ENCODE peak calls at places on chromosomes 11 and 22, in seven cellular contexts. N is SK-N-SH, Z is endodermal cell, S is kidney, W is neuronal stem cell, C is uterus, P is HCT116. O is an unnamed sample. For H3K36me3, the result is how much of the 10 kb centered on the place peaks cover.

GRCh38 chr11:11622772-11623531 is 1.1 kb upstream of the GALNT18 start:
- DNase-seq in S (no peak), P (no peak), N (peak), C (no peak), Z (no peak), W (no peak), O (no peak)

GRCh38 chr22:42863349-42863911 is 6.4 kb upstream of the ARFGAP3 start:
- DNase-seq in P (peak), Z (no peak), W (no peak), C (no peak), N (no peak), S (no peak), O (no peak)

GRCh38 chr11:62139526-62140301 is 15.9 kb downstream of the INCENP start:
- DNase-seq in W (no peak), P (no peak), C (no peak), Z (peak), N (peak), S (no peak), O (no peak)

GRCh38 chr11:122743949-122744876 is 88.7 kb downstream of the UBASH3B start:
- DNase-seq in C (no peak), S (no peak), N (no peak), P (no peak), Z (peak), W (no peak), O (peak)

GRCh38 chr11:26712497-26712896 is 9.4 kb downstream of the SLC5A12 start:
- DNase-seq in W (no peak), N (no peak), C (no peak), S (no peak), P (no peak), Z (no peak), O (no peak)

GRCh38 chr11:130964393-130964792 is 48.1 kb upstream of the SNX19 start:
- DNase-seq in C (no peak), P (no peak), W (no peak), S (peak), N (no peak), Z (no peak), O (no peak)

GRCh38 chr11:72812604-72812967 is 1.6 kb upstream of the ATG16L2 start:
- DNase-seq in S (no peak), W (no peak), P (no peak), Z (peak), N (no peak), C (no peak), O (peak)

GRCh38 chr11:73623651-73624050 is 22.7 kb upstream of the PLEKHB1 start:
- DNase-seq in C (no peak), N (no peak), W (no peak), S (no peak), P (no peak), Z (no peak), O (no peak)

GRCh38 chr11:68215087-68215445 is 2.0 kb upstream of the KMT5B start:
- DNase-seq in P (no peak), S (no peak), N (peak), Z (peak), W (no peak), C (no peak), O (no peak)

GRCh38 chr22:29268511-29269229 is 602 bp downstream of the EWSR1 start:
- DNase-seq in N (peak), W (peak), C (peak), Z (peak), S (peak), P (peak), O (peak)

GRCh38 chr22:29269230-29269604 is 1.1 kb downstream of the EWSR1 start:
- DNase-seq in W (no peak), Z (no peak), S (no peak), N (no peak), P (no peak), C (no peak), O (no peak)

GRCh38 chr22:29267462-29267857 is 321 bp downstream of the RHBDD3 start:
- DNase-seq in W (no peak), P (no peak), N (no peak), S (no peak), Z (no peak), C (no peak), O (no peak)

GRCh38 chr22:29266564-29267461 is 968 bp downstream of the RHBDD3 start:
- DNase-seq in Z (peak), N (peak), S (no peak), C (no peak), W (no peak), P (no peak), O (no peak)

DNA sequence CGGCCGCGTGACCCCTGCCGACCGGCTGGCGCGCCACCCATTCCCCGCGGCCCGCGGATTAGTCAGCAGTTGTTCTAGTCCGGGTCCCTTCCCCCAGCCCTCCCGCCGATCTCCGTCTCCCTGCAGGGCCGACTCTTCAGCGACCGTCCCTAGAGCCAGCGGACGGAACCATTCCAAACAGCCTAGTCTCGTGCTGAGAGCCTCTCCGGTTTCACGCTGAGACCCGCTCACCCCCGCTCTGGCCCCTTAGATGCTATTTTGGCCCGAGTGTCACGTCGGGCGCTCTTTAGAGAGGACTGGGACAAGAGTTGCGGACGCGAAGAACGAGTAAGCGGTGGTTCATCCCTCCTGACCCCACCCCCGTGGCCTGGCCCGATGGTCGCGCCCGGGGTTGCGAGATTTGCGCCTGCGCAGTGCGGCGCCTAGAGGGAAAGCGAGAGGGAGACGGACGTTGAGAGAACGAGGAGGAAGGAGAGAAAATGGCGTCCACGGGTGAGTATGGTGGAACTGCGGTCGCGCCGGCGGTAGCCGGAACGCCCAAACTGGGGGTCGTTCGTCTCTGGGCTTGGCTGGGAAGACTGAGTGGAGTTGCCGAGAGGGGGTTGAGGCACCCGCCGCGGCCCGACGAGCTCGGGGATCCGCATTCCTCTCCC is at the start of the genes EWSR1 and RHBDD3:
- DNase-seq in N (peak), P (peak), C (peak), S (peak), W (peak), Z (peak), O (peak)
- H3K36me3 ChIP-seq in N (under half), P (half or more), C (under half), S (under half), W (half or more), Z (half or more), O (under half)

DNA sequence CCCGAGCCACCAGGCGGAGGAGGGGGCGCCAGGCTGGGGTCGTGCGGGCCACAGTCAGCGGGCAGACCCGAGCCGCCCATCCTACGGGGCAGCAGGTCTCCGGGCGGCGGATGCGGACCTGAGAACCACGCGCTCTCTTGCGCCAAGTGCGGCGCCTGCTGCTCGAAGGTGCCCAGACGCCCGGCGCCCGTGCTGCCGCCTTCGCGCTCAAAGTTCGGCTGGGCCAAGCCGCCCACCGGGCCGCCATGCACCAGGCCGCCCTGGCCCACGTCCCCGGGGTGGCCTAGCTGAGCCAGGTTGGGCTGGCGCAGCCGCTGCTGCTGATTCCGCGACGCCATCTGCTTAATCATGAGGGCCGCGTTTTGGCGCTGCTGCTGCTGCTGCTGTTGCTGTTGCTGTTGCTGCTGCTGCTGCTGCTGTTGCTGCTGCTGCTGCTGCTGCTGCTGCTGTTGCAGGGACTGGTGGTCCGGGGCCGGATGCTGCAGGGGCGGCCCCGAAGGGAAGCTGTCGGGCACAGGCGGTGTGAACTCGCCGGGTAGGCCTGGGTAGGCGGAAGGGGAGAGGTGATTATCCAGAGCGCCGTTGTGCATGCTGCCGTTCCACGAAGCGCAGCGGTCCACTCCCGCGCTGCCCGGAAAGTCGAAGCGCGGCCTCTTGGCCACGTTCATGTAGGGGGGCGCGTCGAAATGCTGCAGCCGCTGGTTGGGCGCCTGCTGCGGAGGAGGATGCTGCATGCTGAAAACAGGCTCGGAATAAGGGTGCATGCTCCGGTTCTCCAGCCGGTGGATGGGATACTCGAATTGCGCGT is 2.8 kb downstream of the MN1 start:
- DNase-seq in P (no peak), C (no peak), W (no peak), S (peak), N (no peak), Z (peak), O (peak)
- H3K27ac ChIP-seq in P (no peak), C (no peak), W (no peak), S (no peak), N (no peak), Z (no peak), O (peak)

DNA sequence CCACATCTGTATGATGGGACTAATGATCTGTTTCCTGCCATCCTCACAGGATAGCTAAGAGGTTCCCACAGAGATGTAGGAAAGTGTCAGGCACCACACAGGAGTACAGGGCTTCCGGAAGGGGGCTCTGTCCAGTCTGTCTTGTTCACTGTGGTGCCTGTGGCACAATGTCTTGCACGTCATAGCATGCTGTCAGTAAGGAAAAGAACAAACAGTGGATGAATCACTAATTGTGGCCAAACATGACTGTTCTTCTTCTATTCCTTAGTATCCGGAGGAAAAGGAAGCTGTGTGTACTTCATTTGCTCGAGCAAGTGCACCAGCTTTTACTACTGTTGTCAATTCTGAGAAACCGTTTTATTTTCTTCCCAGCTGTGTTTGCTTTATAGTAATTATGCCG is 73.4 kb upstream of the YWHAH start:
- DNase-seq in S (no peak), Z (no peak), P (no peak), C (no peak), N (no peak), W (no peak), O (no peak)
- H3K36me3 ChIP-seq in S (under half), Z (under half), P (under half), C (under half), N (under half), W (half or more), O (under half)

GRCh38 chr11:64181506-64182411 is 4.2 kb upstream of the STIP1 start:
- DNase-seq in S (peak), P (peak), N (peak), C (peak), Z (peak), W (no peak), O (peak)
- H3K27ac ChIP-seq in S (peak), P (peak), N (peak), C (peak), Z (peak), W (no peak), O (peak)

GRCh38 chr22:36343720-36344105 is 44.1 kb downstream of the MYH9 start:
- DNase-seq in C (no peak), Z (no peak), P (no peak), S (no peak), N (no peak), W (no peak), O (no peak)
- H3K36me3 ChIP-seq in C (under half), Z (half or more), P (under half), S (half or more), N (half or more), W (half or more), O (under half)

O was measured in aorta.